ENCODE peak calls at places on chromosomes 11 and 22, in five cellular contexts. One of them, this sample, is unnamed.

GRCh38 chr22:37659066-37659896 is 758 bp downstream of the PDXP start:
- DNase-seq in IMR-90: no peak
- DNase-seq in cardiac fibroblast: no peak
- DNase-seq in pancreas: peak; percentile 57
- DNase-seq in body of pancreas: peak; percentile 64
- DNase-seq in this sample: peak; percentile 72

GRCh38 chr22:44724416-44724815 is 22.4 kb downstream of the PRR5 start:
- DNase-seq in cardiac fibroblast: no peak
- DNase-seq in IMR-90: no peak
- DNase-seq in body of pancreas: no peak
- DNase-seq in pancreas: no peak
- DNase-seq in this sample: no peak

GRCh38 chr11:93537022-93537421 is 6.2 kb downstream of the SMCO4 start:
- DNase-seq in pancreas: peak; percentile 62
- DNase-seq in body of pancreas: peak; percentile 63
- DNase-seq in cardiac fibroblast: no peak
- DNase-seq in IMR-90: no peak
- DNase-seq in this sample: no peak

GRCh38 chr11:5380740-5381342 is 2.8 kb upstream of the OR51M1 start:
- DNase-seq in cardiac fibroblast: peak; percentile 82
- DNase-seq in pancreas: peak; percentile 19
- DNase-seq in body of pancreas: peak; percentile 31
- DNase-seq in IMR-90: peak; percentile 77
- DNase-seq in this sample: no peak

GRCh38 chr22:45460288-45461109 is 42.2 kb upstream of the FBLN1 start:
- DNase-seq in pancreas: no peak
- DNase-seq in cardiac fibroblast: peak; percentile 92
- DNase-seq in body of pancreas: peak; percentile 21
- DNase-seq in IMR-90: peak; percentile 71
- DNase-seq in this sample: no peak

GRCh38 chr11:77669848-77670511 is 32.4 kb upstream of the CLNS1A start:
- DNase-seq in IMR-90: peak; percentile 68
- DNase-seq in body of pancreas: no peak
- DNase-seq in cardiac fibroblast: peak; percentile 11
- DNase-seq in pancreas: no peak
- DNase-seq in this sample: no peak

GRCh38 chr11:128548655-128549255 is 38.6 kb downstream of the ETS1 start:
- DNase-seq in cardiac fibroblast: peak; percentile 72
- DNase-seq in IMR-90: peak; percentile 32
- DNase-seq in pancreas: peak; percentile 41
- DNase-seq in body of pancreas: peak; percentile 38
- DNase-seq in this sample: no peak

GRCh38 chr11:13940611-13941256 is 21.8 kb upstream of the SPON1 start:
- DNase-seq in pancreas: no peak
- DNase-seq in IMR-90: no peak
- DNase-seq in cardiac fibroblast: no peak
- DNase-seq in body of pancreas: no peak
- DNase-seq in this sample: no peak

GRCh38 chr11:23318670-23319069 is 458.4 kb upstream of the CCDC179 start:
- DNase-seq in cardiac fibroblast: no peak
- DNase-seq in pancreas: no peak
- DNase-seq in body of pancreas: no peak
- DNase-seq in IMR-90: no peak
- DNase-seq in this sample: no peak

GRCh38 chr11:124676386-124676785 is 2.7 kb downstream of the SPA17 start:
- DNase-seq in body of pancreas: no peak
- DNase-seq in cardiac fibroblast: peak; percentile 89
- DNase-seq in pancreas: no peak
- DNase-seq in IMR-90: peak; percentile 67
- DNase-seq in this sample: peak; percentile 76

GRCh38 chr11:299081-299891 is at the start of gene IFITM5:
- DNase-seq in cardiac fibroblast: no peak
- DNase-seq in IMR-90: no peak
- DNase-seq in body of pancreas: peak; percentile 24
- DNase-seq in pancreas: peak; percentile 64
- DNase-seq in this sample: no peak

GRCh38 chr11:76604652-76605241 is 65.8 kb downstream of the LRRC32 start:
- DNase-seq in cardiac fibroblast: peak; percentile 90
- DNase-seq in body of pancreas: peak; percentile 75
- DNase-seq in pancreas: peak; percentile 71
- DNase-seq in IMR-90: peak; percentile 76
- DNase-seq in this sample: peak; percentile 83

GRCh38 chr22:25060522-25061071 is 108.1 kb downstream of the KIAA1671 start:
- DNase-seq in IMR-90: no peak
- DNase-seq in body of pancreas: no peak
- DNase-seq in pancreas: no peak
- DNase-seq in cardiac fibroblast: no peak
- DNase-seq in this sample: no peak

GRCh38 chr11:99766816-99767215 is 746.1 kb downstream of the CNTN5 start:
- DNase-seq in body of pancreas: no peak
- DNase-seq in cardiac fibroblast: no peak
- DNase-seq in pancreas: no peak
- DNase-seq in IMR-90: no peak
- DNase-seq in this sample: no peak

GRCh38 chr22:46356496-46357185 is 21.1 kb downstream of the TRMU start:
- DNase-seq in cardiac fibroblast: no peak
- DNase-seq in pancreas: peak; percentile 30
- DNase-seq in body of pancreas: no peak
- DNase-seq in IMR-90: no peak
- DNase-seq in this sample: no peak

GRCh38 chr11:112871909-112872511 is 89.2 kb upstream of the NCAM1 start:
- DNase-seq in IMR-90: no peak
- DNase-seq in pancreas: no peak
- DNase-seq in cardiac fibroblast: no peak
- DNase-seq in body of pancreas: no peak
- DNase-seq in this sample: no peak

GRCh38 chr11:69902337-69902736 is 83.1 kb upstream of the FGF3 start:
- DNase-seq in pancreas: peak; percentile 1
- DNase-seq in cardiac fibroblast: no peak
- DNase-seq in body of pancreas: no peak
- DNase-seq in IMR-90: no peak
- DNase-seq in this sample: no peak

GRCh38 chr11:78420255-78420764 is 2.7 kb upstream of the GAB2 start:
- DNase-seq in IMR-90: peak; percentile 88
- DNase-seq in pancreas: peak; percentile 38
- DNase-seq in body of pancreas: peak; percentile 58
- DNase-seq in cardiac fibroblast: peak; percentile 96
- DNase-seq in this sample: peak; percentile 90

GRCh38 chr22:37387793-37388192 is 39.5 kb downstream of the ELFN2 start:
- DNase-seq in body of pancreas: no peak
- DNase-seq in cardiac fibroblast: no peak
- DNase-seq in pancreas: no peak
- DNase-seq in IMR-90: no peak
- DNase-seq in this sample: no peak

GRCh38 chr22:38788417-38788816 is 5.5 kb downstream of the DNAL4 start:
- DNase-seq in pancreas: no peak
- DNase-seq in body of pancreas: peak; percentile 78
- DNase-seq in cardiac fibroblast: peak; percentile 95
- DNase-seq in IMR-90: peak; percentile 96
- DNase-seq in this sample: no peak

GRCh38 chr11:62546937-62547625 is 475 bp upstream of the AHNAK start:
- DNase-seq in pancreas: peak; percentile 47
- DNase-seq in body of pancreas: no peak
- DNase-seq in cardiac fibroblast: peak; percentile 37
- DNase-seq in IMR-90: peak; percentile 49
- DNase-seq in this sample: no peak

GRCh38 chr11:105613183-105613582 is 3.3 kb downstream of the GRIA4 start:
- DNase-seq in IMR-90: no peak
- DNase-seq in cardiac fibroblast: no peak
- DNase-seq in pancreas: no peak
- DNase-seq in body of pancreas: no peak
- DNase-seq in this sample: no peak

GRCh38 chr22:37045958-37046357 is 5.6 kb upstream of the KCTD17 start:
- DNase-seq in pancreas: no peak
- DNase-seq in body of pancreas: no peak
- DNase-seq in cardiac fibroblast: peak; percentile 65
- DNase-seq in IMR-90: peak; percentile 62
- DNase-seq in this sample: no peak

GRCh38 chr22:43293661-43294392 is 49.3 kb downstream of the SCUBE1 start:
- DNase-seq in cardiac fibroblast: peak; percentile 39
- DNase-seq in body of pancreas: no peak
- DNase-seq in IMR-90: peak; percentile 60
- DNase-seq in pancreas: no peak
- DNase-seq in this sample: no peak

GRCh38 chr22:18056161-18056666 is 21.6 kb upstream of the PEX26 start:
- DNase-seq in cardiac fibroblast: peak; percentile 40
- DNase-seq in pancreas: no peak
- DNase-seq in IMR-90: peak; percentile 76
- DNase-seq in body of pancreas: peak; percentile 22
- DNase-seq in this sample: no peak

GRCh38 chr11:74871037-74871436 is 77.9 kb downstream of the XRRA1 start:
- DNase-seq in IMR-90: no peak
- DNase-seq in body of pancreas: no peak
- DNase-seq in cardiac fibroblast: no peak
- DNase-seq in pancreas: no peak
- DNase-seq in this sample: no peak

GRCh38 chr11:8252388-8252787 is 11.3 kb downstream of the LMO1 start:
- DNase-seq in cardiac fibroblast: no peak
- DNase-seq in pancreas: no peak
- DNase-seq in IMR-90: no peak
- DNase-seq in body of pancreas: peak; percentile 5
- DNase-seq in this sample: no peak

GRCh38 chr11:119625206-119625988 is 103.6 kb downstream of the NECTIN1 start:
- DNase-seq in body of pancreas: no peak
- DNase-seq in IMR-90: no peak
- DNase-seq in pancreas: no peak
- DNase-seq in cardiac fibroblast: peak; percentile 42
- DNase-seq in this sample: no peak

GRCh38 chr11:100576044-100577021 is 110.8 kb upstream of the ARHGAP42 start:
- DNase-seq in body of pancreas: no peak
- DNase-seq in cardiac fibroblast: peak; percentile 75
- DNase-seq in pancreas: no peak
- DNase-seq in IMR-90: peak; percentile 73
- DNase-seq in this sample: no peak

GRCh38 chr11:27913650-27914049 is 194.3 kb downstream of the KIF18A start:
- DNase-seq in pancreas: no peak
- DNase-seq in cardiac fibroblast: peak; percentile 34
- DNase-seq in IMR-90: peak; percentile 85
- DNase-seq in body of pancreas: no peak
- DNase-seq in this sample: no peak

GRCh38 chr11:85821636-85822035 is 10.7 kb upstream of the SYTL2 start:
- DNase-seq in pancreas: no peak
- DNase-seq in body of pancreas: peak; percentile 44
- DNase-seq in cardiac fibroblast: no peak
- DNase-seq in IMR-90: peak; percentile 56
- DNase-seq in this sample: no peak

GRCh38 chr11:82701847-82702520 is 31.7 kb downstream of the FAM181B start:
- DNase-seq in cardiac fibroblast: peak; percentile 44
- DNase-seq in body of pancreas: no peak
- DNase-seq in IMR-90: peak; percentile 16
- DNase-seq in pancreas: no peak
- DNase-seq in this sample: no peak

GRCh38 chr22:41479671-41480396 is 10.9 kb downstream of the ACO2 start:
- DNase-seq in IMR-90: peak; percentile 73
- DNase-seq in body of pancreas: no peak
- DNase-seq in cardiac fibroblast: peak; percentile 68
- DNase-seq in pancreas: no peak
- DNase-seq in this sample: no peak

GRCh38 chr22:38462960-38463784 is 4.7 kb upstream of the KDELR3 start:
- DNase-seq in IMR-90: no peak
- DNase-seq in pancreas: no peak
- DNase-seq in body of pancreas: peak; percentile 43
- DNase-seq in cardiac fibroblast: peak; percentile 41
- DNase-seq in this sample: no peak

GRCh38 chr22:43433904-43434600 is 22.2 kb downstream of the MPPED1 start:
- DNase-seq in body of pancreas: no peak
- DNase-seq in cardiac fibroblast: no peak
- DNase-seq in IMR-90: no peak
- DNase-seq in pancreas: no peak
- DNase-seq in this sample: no peak

GRCh38 chr11:122360875-122361274 is 244.9 kb upstream of the BLID start:
- DNase-seq in pancreas: no peak
- DNase-seq in body of pancreas: no peak
- DNase-seq in IMR-90: no peak
- DNase-seq in cardiac fibroblast: no peak
- DNase-seq in this sample: no peak
- TF ChIP-seq CTCF in pancreas: no peak
- TF ChIP-seq CTCF in body of pancreas: no peak
- TF ChIP-seq CTCF in IMR-90: peak; percentile 7
- TF ChIP-seq CTCF in cardiac fibroblast: no peak
- TF ChIP-seq CTCF in this sample: no peak

GRCh38 chr22:32674925-32675825 is 126.3 kb upstream of the TIMP3 start:
- DNase-seq in pancreas: no peak
- DNase-seq in IMR-90: no peak
- DNase-seq in cardiac fibroblast: peak; percentile 43
- DNase-seq in body of pancreas: no peak
- DNase-seq in this sample: no peak
- TF ChIP-seq CTCF in pancreas: no peak
- TF ChIP-seq CTCF in IMR-90: peak; percentile 29
- TF ChIP-seq CTCF in cardiac fibroblast: no peak
- TF ChIP-seq CTCF in body of pancreas: no peak
- TF ChIP-seq CTCF in this sample: no peak

GRCh38 chr11:47412152-47412746 is 3.9 kb downstream of the SLC39A13 start:
- DNase-seq in pancreas: peak; percentile 73
- DNase-seq in IMR-90: peak; percentile 26
- DNase-seq in cardiac fibroblast: peak; percentile 53
- DNase-seq in body of pancreas: peak; percentile 54
- DNase-seq in this sample: no peak
- TF ChIP-seq CTCF in pancreas: peak; percentile 71
- TF ChIP-seq CTCF in IMR-90: peak; percentile 65
- TF ChIP-seq CTCF in cardiac fibroblast: peak; percentile 93
- TF ChIP-seq CTCF in body of pancreas: peak; percentile 47
- TF ChIP-seq CTCF in this sample: peak; percentile 58

GRCh38 chr11:126186708-126187481 is 24.6 kb downstream of the RPUSD4 start:
- DNase-seq in pancreas: no peak
- DNase-seq in IMR-90: no peak
- DNase-seq in body of pancreas: no peak
- DNase-seq in cardiac fibroblast: peak; percentile 18
- DNase-seq in this sample: no peak
- TF ChIP-seq CTCF in pancreas: no peak
- TF ChIP-seq CTCF in IMR-90: no peak
- TF ChIP-seq CTCF in body of pancreas: no peak
- TF ChIP-seq CTCF in cardiac fibroblast: no peak
- TF ChIP-seq CTCF in this sample: no peak

This sample was measured in coronary artery.